ENCODE peak calls at places on chromosomes 5 and 9, in four cellular contexts. Y, J, F and G are unnamed samples.

GRCh38 chr5:15008476-15008875 is 136.9 kb upstream of the ANKH start:
- DNase-seq in Y (no peak), J (no peak), F (peak; percentile 95), G (no peak)

GRCh38 chr9:75903785-75904360 is 13.4 kb downstream of the PCSK5 start:
- DNase-seq in Y (no peak), J (no peak), F (no peak), G (no peak)

GRCh38 chr9:34540826-34541225 is 18.0 kb upstream of the ENHO start:
- DNase-seq in Y (peak; percentile 24), J (no peak), F (no peak), G (no peak)

GRCh38 chr9:110960288-110960687 is 78.0 kb downstream of the LPAR1 start:
- DNase-seq in Y (no peak), J (no peak), F (no peak), G (no peak)

GRCh38 chr9:18325337-18326011 is 148.5 kb upstream of the ADAMTSL1 start:
- DNase-seq in Y (no peak), J (no peak), F (peak; percentile 5), G (no peak)

GRCh38 chr5:143057580-143057999 is 287.4 kb downstream of the ARHGAP26 start:
- DNase-seq in Y (no peak), J (no peak), F (no peak), G (peak; percentile 85)

GRCh38 chr5:93581738-93582414 is 857 bp upstream of the NR2F1-AS1 start:
- DNase-seq in Y (no peak), J (no peak), F (peak; percentile 41), G (no peak)

GRCh38 chr9:129324808-129325491 is 146.9 kb upstream of the IER5L start:
- DNase-seq in Y (no peak), J (no peak), F (no peak), G (no peak)

GRCh38 chr5:86749841-86750240 is 132.1 kb downstream of the COX7C start:
- DNase-seq in Y (no peak), J (no peak), F (no peak), G (no peak)

GRCh38 chr5:38921174-38921573 is 75.4 kb downstream of the OSMR start:
- DNase-seq in Y (no peak), J (no peak), F (no peak), G (no peak)

GRCh38 chr9:1995084-1995483 is 20.1 kb upstream of the SMARCA2 start:
- DNase-seq in Y (no peak), J (no peak), F (no peak), G (no peak)

GRCh38 chr5:59387127-59387526 is 506.4 kb downstream of the PDE4D start:
- DNase-seq in Y (no peak), J (no peak), F (no peak), G (no peak)

GRCh38 chr9:113906411-113907110 is 30.5 kb downstream of the ZNF618 start:
- DNase-seq in Y (peak; percentile 36), J (no peak), F (no peak), G (no peak)

GRCh38 chr5:25858019-25858418 is 1180.4 kb downstream of the CDH9 start:
- DNase-seq in Y (peak; percentile 89), J (no peak), F (no peak), G (no peak)

GRCh38 chr9:32136700-32137339 is 247.6 kb upstream of the ACO1 start:
- DNase-seq in Y (no peak), J (no peak), F (peak; percentile 98), G (no peak)
- TF ChIP-seq CBX5 in Y (no peak), J (no peak), F (peak; percentile 95), G (no peak)

GRCh38 chr9:115671236-115671770 is 482.3 kb upstream of the PAPPA start:
- DNase-seq in Y (no peak), J (no peak), F (no peak), G (no peak)
- TF ChIP-seq CBX5 in Y (no peak), J (no peak), F (no peak), G (no peak)

GRCh38 chr9:137176302-137177182 is 4.7 kb upstream of the TMEM210 start:
- DNase-seq in Y (no peak), J (peak; percentile 55), F (peak; percentile 49), G (no peak)
- TF ChIP-seq CBX5 in Y (no peak), J (no peak), F (no peak), G (no peak)

DNA sequence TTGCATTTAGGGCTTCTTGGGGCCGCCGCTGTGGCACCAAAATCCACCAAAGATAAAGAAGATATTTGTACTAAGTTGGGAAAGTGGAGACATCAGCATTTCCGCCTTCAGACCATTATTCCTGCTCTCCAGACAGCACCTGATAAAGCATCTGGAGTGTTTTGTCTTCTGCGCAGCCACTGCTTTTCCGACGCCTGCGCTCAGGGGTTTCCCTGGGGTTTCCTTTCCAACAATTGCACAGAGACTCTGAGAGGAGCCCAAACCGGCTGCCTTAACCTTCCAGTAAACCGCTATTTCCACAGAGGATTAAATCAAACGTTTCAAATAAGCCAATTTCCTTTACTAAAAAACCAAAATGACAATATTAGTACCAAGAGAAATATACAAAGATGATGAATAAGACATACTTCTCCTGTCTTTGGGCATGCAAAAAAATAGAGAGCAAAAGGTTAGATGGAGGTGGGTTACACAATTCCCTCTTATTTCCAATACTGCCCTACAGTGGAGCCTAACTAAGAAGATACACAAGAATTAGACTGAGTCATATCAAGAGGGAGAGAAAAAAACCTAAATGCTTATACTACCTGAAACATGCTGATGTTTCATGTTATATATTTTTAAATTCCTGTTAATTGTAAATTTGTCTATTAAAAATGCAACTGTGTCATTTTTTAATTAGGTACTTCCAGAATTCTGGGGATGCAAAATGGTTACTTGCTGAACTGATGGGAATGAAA is 98.4 kb downstream of the MAPKAP1 start:
- DNase-seq in Y (no peak), J (no peak), F (no peak), G (no peak)
- TF ChIP-seq CBX5 in Y (no peak), J (no peak), F (no peak), G (no peak)

GRCh38 chr5:173330856-173331206 is 2.6 kb upstream of the STC2 start:
- DNase-seq in Y (no peak), J (no peak), F (no peak), G (no peak)

GRCh38 chr5:173330151-173330855 is 2.1 kb upstream of the STC2 start:
- DNase-seq in Y (no peak), J (no peak), F (peak; percentile 82), G (no peak)

GRCh38 chr5:173328896-173329369 is 719 bp upstream of the STC2 start:
- DNase-seq in Y (peak; percentile 78), J (no peak), F (peak; percentile 64), G (no peak)

GRCh38 chr5:173327948-173328895 is at the start of gene STC2:
- DNase-seq in Y (peak; percentile 93), J (peak; percentile 87), F (peak; percentile 96), G (peak; percentile 15)

GRCh38 chr5:173329370-173330150 is 1.3 kb upstream of the STC2 start:
- DNase-seq in Y (peak; percentile 80), J (no peak), F (peak; percentile 72), G (peak; percentile 25)
- TF ChIP-seq CBX5 in Y (no peak), J (no peak), F (peak; percentile 29), G (no peak)

GRCh38 chr5:51439232-51439631 is 56.0 kb downstream of the ISL1 start:
- DNase-seq in Y (no peak), J (no peak), F (no peak), G (no peak)
- TF ChIP-seq CBX5 in Y (no peak), J (no peak), F (no peak), G (no peak)

GRCh38 chr5:95812100-95812472 is 10.4 kb downstream of the GLRX start:
- DNase-seq in Y (no peak), J (no peak), F (peak; percentile 77), G (no peak)
- TF ChIP-seq CBX5 in Y (no peak), J (no peak), F (peak; percentile 60), G (no peak)

GRCh38 chr9:98833090-98833956 is 25.9 kb downstream of the GALNT12 start:
- DNase-seq in Y (no peak), J (peak; percentile 94), F (no peak), G (no peak)

GRCh38 chr9:98832768-98833089 is 25.3 kb downstream of the GALNT12 start:
- DNase-seq in Y (no peak), J (no peak), F (no peak), G (no peak)

GRCh38 chr9:98834386-98834785 is 26.9 kb downstream of the GALNT12 start:
- DNase-seq in Y (no peak), J (no peak), F (no peak), G (no peak)

GRCh38 chr9:98831636-98832035 is 24.2 kb downstream of the GALNT12 start:
- DNase-seq in Y (no peak), J (no peak), F (no peak), G (no peak)

DNA sequence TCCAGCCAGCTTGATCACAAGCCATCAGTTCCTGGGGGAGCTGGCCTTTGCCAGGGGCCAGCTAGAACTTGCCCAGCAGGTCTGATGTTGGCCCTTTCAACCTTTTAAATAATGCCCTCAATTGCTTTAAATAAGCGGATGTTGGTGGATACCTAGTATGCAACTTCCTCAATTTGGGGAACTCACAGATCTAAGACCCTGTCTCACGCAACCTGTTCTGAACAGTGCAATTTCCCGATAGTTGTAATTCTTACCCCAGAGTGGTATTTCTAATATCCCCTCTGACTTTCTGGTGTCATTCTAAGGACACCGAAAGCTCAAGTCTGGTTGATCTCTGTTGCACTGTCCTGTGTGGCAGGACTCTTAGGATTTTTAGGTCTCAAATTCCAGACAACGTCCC is 23.1 kb downstream of the GALNT12 start:
- DNase-seq in Y (no peak), J (no peak), F (no peak), G (no peak)
- TF ChIP-seq CBX5 in Y (no peak), J (no peak), F (no peak), G (no peak)